ENCODE peak calls at places on chromosome 5, in seven cellular contexts. One of them, this sample, is unnamed.

GRCh38 chr5:72407541-72407940 is 87.4 kb downstream of the PTCD2 start:
- DNase-seq in heart right ventricle: no peak
- DNase-seq in upper lobe of left lung: no peak
- DNase-seq in A549: no peak
- DNase-seq in heart left ventricle: no peak
- DNase-seq in lung: no peak
- DNase-seq in pancreas: no peak
- DNase-seq in this sample: no peak

GRCh38 chr5:154421868-154422267 is 23.9 kb upstream of the SAP30L start:
- DNase-seq in heart right ventricle: no peak
- DNase-seq in upper lobe of left lung: no peak
- DNase-seq in A549: no peak
- DNase-seq in heart left ventricle: no peak
- DNase-seq in lung: no peak
- DNase-seq in pancreas: no peak
- DNase-seq in this sample: no peak

GRCh38 chr5:140806834-140807775 is at the start of gene PCDHA4:
- DNase-seq in heart right ventricle: no peak
- DNase-seq in upper lobe of left lung: no peak
- DNase-seq in A549: peak
- DNase-seq in heart left ventricle: no peak
- DNase-seq in lung: peak
- DNase-seq in pancreas: no peak
- DNase-seq in this sample: no peak

GRCh38 chr5:67214713-67215591 is 18.4 kb upstream of the CD180 start:
- DNase-seq in heart right ventricle: no peak
- DNase-seq in upper lobe of left lung: peak
- DNase-seq in A549: no peak
- DNase-seq in heart left ventricle: no peak
- DNase-seq in lung: peak
- DNase-seq in pancreas: peak
- DNase-seq in this sample: no peak

GRCh38 chr5:20572560-20572959 is 584.6 kb upstream of the CDH18 start:
- DNase-seq in heart right ventricle: no peak
- DNase-seq in upper lobe of left lung: no peak
- DNase-seq in A549: peak
- DNase-seq in heart left ventricle: no peak
- DNase-seq in lung: no peak
- DNase-seq in pancreas: no peak
- DNase-seq in this sample: no peak

GRCh38 chr5:96432245-96433065 is 593 bp downstream of the PCSK1 start:
- DNase-seq in heart right ventricle: no peak
- DNase-seq in upper lobe of left lung: no peak
- DNase-seq in A549: no peak
- DNase-seq in heart left ventricle: no peak
- DNase-seq in lung: no peak
- DNase-seq in pancreas: peak
- DNase-seq in this sample: no peak

GRCh38 chr5:158843305-158843704 is 256.4 kb downstream of the EBF1 start:
- DNase-seq in heart right ventricle: no peak
- DNase-seq in upper lobe of left lung: no peak
- DNase-seq in A549: no peak
- DNase-seq in heart left ventricle: no peak
- DNase-seq in lung: no peak
- DNase-seq in pancreas: no peak
- DNase-seq in this sample: no peak

GRCh38 chr5:59712836-59713487 is 180.6 kb downstream of the PDE4D start:
- DNase-seq in heart right ventricle: no peak
- DNase-seq in upper lobe of left lung: no peak
- DNase-seq in A549: no peak
- DNase-seq in heart left ventricle: no peak
- DNase-seq in lung: no peak
- DNase-seq in pancreas: no peak
- DNase-seq in this sample: no peak

GRCh38 chr5:172633403-172633970 is 7.6 kb upstream of the NEURL1B start:
- DNase-seq in heart right ventricle: no peak
- DNase-seq in upper lobe of left lung: no peak
- DNase-seq in A549: no peak
- DNase-seq in heart left ventricle: no peak
- DNase-seq in lung: no peak
- DNase-seq in pancreas: no peak
- DNase-seq in this sample: no peak

GRCh38 chr5:98772415-98773213 is 849 bp upstream of the RGMB start:
- DNase-seq in heart right ventricle: peak
- DNase-seq in upper lobe of left lung: peak
- DNase-seq in A549: peak
- DNase-seq in heart left ventricle: peak
- DNase-seq in lung: peak
- DNase-seq in pancreas: peak
- DNase-seq in this sample: peak

GRCh38 chr5:169426674-169427250 is 125.8 kb upstream of the SLIT3 start:
- DNase-seq in heart right ventricle: no peak
- DNase-seq in upper lobe of left lung: no peak
- DNase-seq in A549: no peak
- DNase-seq in heart left ventricle: no peak
- DNase-seq in lung: no peak
- DNase-seq in pancreas: no peak
- DNase-seq in this sample: no peak

GRCh38 chr5:140547508-140548299 is at the start of gene EIF4EBP3:
- DNase-seq in heart right ventricle: peak
- DNase-seq in upper lobe of left lung: peak
- DNase-seq in A549: peak
- DNase-seq in heart left ventricle: peak
- DNase-seq in lung: peak
- DNase-seq in pancreas: peak
- DNase-seq in this sample: peak

GRCh38 chr5:139486201-139486600 is 3.6 kb upstream of the STING1 start:
- DNase-seq in heart right ventricle: no peak
- DNase-seq in upper lobe of left lung: no peak
- DNase-seq in A549: no peak
- DNase-seq in heart left ventricle: no peak
- DNase-seq in lung: no peak
- DNase-seq in pancreas: no peak
- DNase-seq in this sample: no peak

GRCh38 chr5:135451581-135452360 is at the start of gene TIFAB:
- DNase-seq in heart right ventricle: no peak
- DNase-seq in upper lobe of left lung: peak
- DNase-seq in A549: no peak
- DNase-seq in heart left ventricle: no peak
- DNase-seq in lung: no peak
- DNase-seq in pancreas: no peak
- DNase-seq in this sample: no peak

GRCh38 chr5:109192027-109192426 is 217.7 kb downstream of the PJA2 start:
- DNase-seq in heart right ventricle: no peak
- DNase-seq in upper lobe of left lung: no peak
- DNase-seq in A549: no peak
- DNase-seq in heart left ventricle: no peak
- DNase-seq in lung: no peak
- DNase-seq in pancreas: no peak
- DNase-seq in this sample: no peak

GRCh38 chr5:133358271-133358670 is 254.1 kb downstream of the FSTL4 start:
- DNase-seq in heart right ventricle: no peak
- DNase-seq in upper lobe of left lung: no peak
- DNase-seq in A549: no peak
- DNase-seq in heart left ventricle: no peak
- DNase-seq in lung: no peak
- DNase-seq in pancreas: no peak
- DNase-seq in this sample: no peak

GRCh38 chr5:109163336-109163735 is 246.4 kb downstream of the PJA2 start:
- DNase-seq in heart right ventricle: no peak
- DNase-seq in upper lobe of left lung: no peak
- DNase-seq in A549: no peak
- DNase-seq in heart left ventricle: no peak
- DNase-seq in lung: no peak
- DNase-seq in pancreas: no peak
- DNase-seq in this sample: no peak

GRCh38 chr5:57416246-57416996 is 66.2 kb downstream of the ACTBL2 start:
- DNase-seq in heart right ventricle: no peak
- DNase-seq in upper lobe of left lung: no peak
- DNase-seq in A549: no peak
- DNase-seq in heart left ventricle: no peak
- DNase-seq in lung: no peak
- DNase-seq in pancreas: no peak
- DNase-seq in this sample: no peak

GRCh38 chr5:893137-893506 is 438 bp downstream of the TRIP13 start:
- DNase-seq in heart right ventricle: no peak
- DNase-seq in upper lobe of left lung: no peak
- DNase-seq in A549: no peak
- DNase-seq in heart left ventricle: no peak
- DNase-seq in lung: no peak
- DNase-seq in pancreas: no peak
- DNase-seq in this sample: no peak

GRCh38 chr5:55421074-55421529 is 113.3 kb downstream of the MTREX start:
- DNase-seq in heart right ventricle: no peak
- DNase-seq in upper lobe of left lung: no peak
- DNase-seq in A549: no peak
- DNase-seq in heart left ventricle: no peak
- DNase-seq in lung: no peak
- DNase-seq in pancreas: no peak
- DNase-seq in this sample: no peak

GRCh38 chr5:154198611-154199230 is 8.2 kb downstream of the GALNT10 start:
- DNase-seq in heart right ventricle: no peak
- DNase-seq in upper lobe of left lung: no peak
- DNase-seq in A549: peak
- DNase-seq in heart left ventricle: no peak
- DNase-seq in lung: no peak
- DNase-seq in pancreas: no peak
- DNase-seq in this sample: no peak

GRCh38 chr5:126544087-126544740 is 50.8 kb downstream of the ALDH7A1 start:
- DNase-seq in heart right ventricle: no peak
- DNase-seq in upper lobe of left lung: no peak
- DNase-seq in A549: peak
- DNase-seq in heart left ventricle: no peak
- DNase-seq in lung: no peak
- DNase-seq in pancreas: no peak
- DNase-seq in this sample: no peak

GRCh38 chr5:59246470-59247250 is 646.9 kb downstream of the PDE4D start:
- DNase-seq in heart right ventricle: no peak
- DNase-seq in upper lobe of left lung: no peak
- DNase-seq in A549: no peak
- DNase-seq in heart left ventricle: no peak
- DNase-seq in lung: no peak
- DNase-seq in pancreas: no peak
- DNase-seq in this sample: no peak

GRCh38 chr5:166772770-166773169 is 1518.7 kb upstream of the WWC1 start:
- DNase-seq in heart right ventricle: no peak
- DNase-seq in upper lobe of left lung: no peak
- DNase-seq in A549: no peak
- DNase-seq in heart left ventricle: no peak
- DNase-seq in lung: no peak
- DNase-seq in pancreas: no peak
- DNase-seq in this sample: no peak

GRCh38 chr5:3954189-3954588 is 358.6 kb downstream of the IRX1 start:
- DNase-seq in heart right ventricle: no peak
- DNase-seq in upper lobe of left lung: no peak
- DNase-seq in A549: no peak
- DNase-seq in heart left ventricle: no peak
- DNase-seq in lung: no peak
- DNase-seq in pancreas: no peak
- DNase-seq in this sample: no peak

GRCh38 chr5:143011621-143012020 is 241.4 kb downstream of the ARHGAP26 start:
- DNase-seq in heart right ventricle: no peak
- DNase-seq in upper lobe of left lung: no peak
- DNase-seq in A549: no peak
- DNase-seq in heart left ventricle: no peak
- DNase-seq in lung: no peak
- DNase-seq in pancreas: no peak
- DNase-seq in this sample: no peak
- H3K27ac ChIP-seq in heart right ventricle: no peak
- H3K27ac ChIP-seq in upper lobe of left lung: no peak
- H3K27ac ChIP-seq in A549: no peak
- H3K27ac ChIP-seq in heart left ventricle: no peak
- H3K27ac ChIP-seq in lung: no peak
- H3K27ac ChIP-seq in pancreas: no peak
- H3K27ac ChIP-seq in this sample: no peak

DNA sequence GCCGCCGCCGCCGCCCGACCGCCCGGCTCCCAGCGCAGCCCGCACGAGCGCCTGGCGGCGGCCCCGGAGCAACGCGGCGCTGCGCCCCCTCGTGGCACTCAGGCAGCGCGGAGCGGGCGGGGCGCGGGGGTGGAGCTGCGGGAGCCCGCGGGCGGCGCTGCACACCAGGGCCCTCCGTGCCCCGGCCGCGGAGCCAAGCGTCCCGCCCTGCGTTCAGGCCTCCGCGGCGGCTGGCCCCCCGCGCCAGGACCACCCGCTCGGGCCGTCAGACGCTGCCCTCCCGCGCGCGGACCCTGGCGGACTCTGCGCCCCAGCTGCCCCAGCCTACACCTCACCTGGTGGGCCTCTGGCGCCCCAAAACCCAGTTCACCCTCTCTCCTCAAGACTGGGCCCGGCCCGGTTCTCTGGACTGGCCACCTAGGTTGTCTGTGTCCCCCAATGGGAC is at the start of gene RASGEF1C:
- DNase-seq in heart right ventricle: no peak
- DNase-seq in upper lobe of left lung: peak
- DNase-seq in A549: peak
- DNase-seq in heart left ventricle: peak
- DNase-seq in lung: peak
- DNase-seq in pancreas: peak
- DNase-seq in this sample: peak
- H3K4me3 ChIP-seq in heart right ventricle: no peak
- H3K4me3 ChIP-seq in upper lobe of left lung: peak
- H3K4me3 ChIP-seq in A549: peak
- H3K4me3 ChIP-seq in heart left ventricle: peak
- H3K4me3 ChIP-seq in lung: no peak
- H3K4me3 ChIP-seq in pancreas: peak
- H3K4me3 ChIP-seq in this sample: peak

DNA sequence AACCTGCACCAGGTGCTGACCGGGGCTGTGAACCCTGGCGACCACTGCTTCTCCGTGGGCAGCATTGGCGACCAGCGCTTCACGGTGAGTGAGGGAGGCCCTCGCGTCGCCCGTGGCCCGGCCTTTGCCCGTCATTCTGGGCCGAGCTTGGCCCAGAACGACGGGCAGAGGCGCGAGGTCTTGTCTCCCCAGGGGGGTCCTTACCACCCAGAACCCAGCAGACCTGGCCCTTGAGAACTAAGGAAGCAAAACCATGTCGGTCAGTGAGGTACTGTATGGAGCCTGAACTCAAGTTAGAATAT is 637 bp downstream of the DMXL1 start:
- DNase-seq in heart right ventricle: no peak
- DNase-seq in upper lobe of left lung: no peak
- DNase-seq in A549: no peak
- DNase-seq in heart left ventricle: no peak
- DNase-seq in lung: no peak
- DNase-seq in pancreas: no peak
- DNase-seq in this sample: no peak
- TF ChIP-seq CTCF in heart right ventricle: no peak
- TF ChIP-seq CTCF in upper lobe of left lung: no peak
- TF ChIP-seq CTCF in A549: no peak
- TF ChIP-seq CTCF in heart left ventricle: no peak
- TF ChIP-seq CTCF in lung: no peak
- TF ChIP-seq CTCF in pancreas: no peak
- TF ChIP-seq CTCF in this sample: no peak

DNA sequence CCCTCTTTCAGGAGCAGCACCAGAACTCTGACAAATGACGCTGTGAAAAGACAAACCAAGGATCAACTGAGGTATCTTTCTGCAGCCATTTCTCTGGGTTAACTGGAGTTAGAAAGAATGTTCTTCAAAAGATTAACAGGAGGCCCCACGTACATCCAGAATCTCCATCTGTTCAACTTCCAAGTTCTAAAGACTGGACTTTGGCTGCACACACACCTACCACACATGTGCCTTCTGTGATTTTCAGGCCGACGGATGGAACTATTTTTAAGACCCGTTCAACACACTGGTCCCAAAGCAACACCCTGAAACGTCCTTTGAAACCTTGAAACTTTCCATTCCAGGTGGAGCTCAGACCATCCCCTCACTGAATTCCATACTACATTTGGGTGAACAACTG is 175.5 kb downstream of the DCP2 start:
- DNase-seq in heart right ventricle: no peak
- DNase-seq in upper lobe of left lung: no peak
- DNase-seq in A549: no peak
- DNase-seq in heart left ventricle: no peak
- DNase-seq in lung: no peak
- DNase-seq in pancreas: no peak
- DNase-seq in this sample: no peak
- H3K27ac ChIP-seq in heart right ventricle: no peak
- H3K27ac ChIP-seq in upper lobe of left lung: no peak
- H3K27ac ChIP-seq in A549: no peak
- H3K27ac ChIP-seq in heart left ventricle: no peak
- H3K27ac ChIP-seq in lung: no peak
- H3K27ac ChIP-seq in pancreas: no peak
- H3K27ac ChIP-seq in this sample: no peak

This sample was measured in left ventricle myocardium inferior.